ENCODE peak calls at places on chromosomes 1 and 21, in five cellular contexts. One of them, this sample, is unnamed.

GRCh38 chr1:44012411-44012810 is 18.9 kb downstream of the SLC6A9 start:
- DNase-seq in Caco-2: no peak
- DNase-seq in AG10803: no peak
- DNase-seq in A673: peak
- DNase-seq in fibroblast of pulmonary artery: no peak
- DNase-seq in this sample: no peak

GRCh38 chr1:148362930-148363810 is 119.9 kb downstream of the PPIAL4G start:
- DNase-seq in Caco-2: no peak
- DNase-seq in AG10803: no peak
- DNase-seq in fibroblast of pulmonary artery: no peak
- DNase-seq in A673: no peak
- DNase-seq in this sample: no peak

GRCh38 chr1:211677659-211678058 is 2.2 kb upstream of the NEK2 start:
- DNase-seq in fibroblast of pulmonary artery: no peak
- DNase-seq in AG10803: no peak
- DNase-seq in A673: no peak
- DNase-seq in Caco-2: no peak
- DNase-seq in this sample: no peak

GRCh38 chr1:54289061-54289938 is 89.3 kb downstream of the MRPL37 start:
- DNase-seq in AG10803: peak
- DNase-seq in Caco-2: no peak
- DNase-seq in A673: no peak
- DNase-seq in fibroblast of pulmonary artery: no peak
- DNase-seq in this sample: no peak

GRCh38 chr21:34962136-34962535 is 87.0 kb downstream of the RUNX1 start:
- DNase-seq in fibroblast of pulmonary artery: no peak
- DNase-seq in AG10803: no peak
- DNase-seq in A673: no peak
- DNase-seq in Caco-2: no peak
- DNase-seq in this sample: no peak

GRCh38 chr1:31504001-31504400 is 72.3 kb upstream of the TINAGL1 start:
- DNase-seq in AG10803: no peak
- DNase-seq in A673: no peak
- DNase-seq in fibroblast of pulmonary artery: no peak
- DNase-seq in Caco-2: no peak
- DNase-seq in this sample: no peak

GRCh38 chr1:186740324-186740723 is 60.1 kb upstream of the PTGS2 start:
- DNase-seq in fibroblast of pulmonary artery: no peak
- DNase-seq in A673: no peak
- DNase-seq in AG10803: no peak
- DNase-seq in Caco-2: no peak
- DNase-seq in this sample: no peak

GRCh38 chr1:12629521-12629956 is 11.5 kb upstream of the DHRS3 start:
- DNase-seq in AG10803: no peak
- DNase-seq in fibroblast of pulmonary artery: no peak
- DNase-seq in A673: no peak
- DNase-seq in Caco-2: no peak
- DNase-seq in this sample: no peak

GRCh38 chr21:31660134-31660565 is 657 bp downstream of the SOD1 start:
- DNase-seq in A673: peak
- DNase-seq in fibroblast of pulmonary artery: peak
- DNase-seq in AG10803: peak
- DNase-seq in Caco-2: no peak
- DNase-seq in this sample: peak

GRCh38 chr1:172322219-172323061 is 98.0 kb upstream of the C1orf105 start:
- DNase-seq in AG10803: peak
- DNase-seq in A673: peak
- DNase-seq in Caco-2: no peak
- DNase-seq in fibroblast of pulmonary artery: peak
- DNase-seq in this sample: no peak

GRCh38 chr1:225896937-225897549 is 8.1 kb upstream of the LEFTY1 start:
- DNase-seq in fibroblast of pulmonary artery: no peak
- DNase-seq in A673: no peak
- DNase-seq in AG10803: no peak
- DNase-seq in Caco-2: no peak
- DNase-seq in this sample: no peak

GRCh38 chr1:42952353-42953001 is 6.2 kb downstream of the SLC2A1 start:
- DNase-seq in fibroblast of pulmonary artery: no peak
- DNase-seq in AG10803: no peak
- DNase-seq in Caco-2: no peak
- DNase-seq in A673: no peak
- DNase-seq in this sample: no peak

GRCh38 chr21:16571594-16571993 is 841.8 kb downstream of the USP25 start:
- DNase-seq in AG10803: peak
- DNase-seq in A673: no peak
- DNase-seq in Caco-2: no peak
- DNase-seq in fibroblast of pulmonary artery: no peak
- DNase-seq in this sample: no peak

GRCh38 chr21:32726742-32727477 is 903 bp downstream of the SYNJ1 start:
- DNase-seq in AG10803: peak
- DNase-seq in A673: peak
- DNase-seq in fibroblast of pulmonary artery: peak
- DNase-seq in Caco-2: peak
- DNase-seq in this sample: peak

GRCh38 chr1:244599937-244600350 is 53.0 kb upstream of the DESI2 start:
- DNase-seq in fibroblast of pulmonary artery: peak
- DNase-seq in A673: peak
- DNase-seq in Caco-2: no peak
- DNase-seq in AG10803: peak
- DNase-seq in this sample: no peak

GRCh38 chr1:61756773-61757172 is 14.5 kb downstream of the PATJ start:
- DNase-seq in AG10803: no peak
- DNase-seq in A673: no peak
- DNase-seq in Caco-2: no peak
- DNase-seq in fibroblast of pulmonary artery: no peak
- DNase-seq in this sample: no peak

GRCh38 chr1:175471039-175471800 is 272.2 kb downstream of the TNR start:
- DNase-seq in AG10803: peak
- DNase-seq in fibroblast of pulmonary artery: no peak
- DNase-seq in Caco-2: peak
- DNase-seq in A673: peak
- DNase-seq in this sample: no peak

GRCh38 chr21:45388011-45388521 is 16.9 kb upstream of the COL18A1 start:
- DNase-seq in A673: no peak
- DNase-seq in Caco-2: peak
- DNase-seq in fibroblast of pulmonary artery: no peak
- DNase-seq in AG10803: no peak
- DNase-seq in this sample: peak

GRCh38 chr1:55214214-55214902 is 806 bp downstream of the USP24 start:
- DNase-seq in AG10803: no peak
- DNase-seq in A673: peak
- DNase-seq in fibroblast of pulmonary artery: no peak
- DNase-seq in Caco-2: peak
- DNase-seq in this sample: peak

GRCh38 chr1:41014871-41015270 is 6.7 kb downstream of the SLFNL1 start:
- DNase-seq in Caco-2: no peak
- DNase-seq in AG10803: no peak
- DNase-seq in fibroblast of pulmonary artery: no peak
- DNase-seq in A673: no peak
- DNase-seq in this sample: no peak

GRCh38 chr1:70552662-70553061 is 141.6 kb downstream of the CTH start:
- DNase-seq in Caco-2: no peak
- DNase-seq in fibroblast of pulmonary artery: no peak
- DNase-seq in AG10803: no peak
- DNase-seq in A673: no peak
- DNase-seq in this sample: no peak

GRCh38 chr1:178282949-178283367 is 189.1 kb downstream of the RASAL2 start:
- DNase-seq in fibroblast of pulmonary artery: peak
- DNase-seq in AG10803: peak
- DNase-seq in A673: peak
- DNase-seq in Caco-2: no peak
- DNase-seq in this sample: no peak

GRCh38 chr1:161198206-161198876 is 513 bp downstream of the ADAMTS4 start:
- DNase-seq in Caco-2: no peak
- DNase-seq in AG10803: peak
- DNase-seq in fibroblast of pulmonary artery: peak
- DNase-seq in A673: peak
- DNase-seq in this sample: no peak

DNA sequence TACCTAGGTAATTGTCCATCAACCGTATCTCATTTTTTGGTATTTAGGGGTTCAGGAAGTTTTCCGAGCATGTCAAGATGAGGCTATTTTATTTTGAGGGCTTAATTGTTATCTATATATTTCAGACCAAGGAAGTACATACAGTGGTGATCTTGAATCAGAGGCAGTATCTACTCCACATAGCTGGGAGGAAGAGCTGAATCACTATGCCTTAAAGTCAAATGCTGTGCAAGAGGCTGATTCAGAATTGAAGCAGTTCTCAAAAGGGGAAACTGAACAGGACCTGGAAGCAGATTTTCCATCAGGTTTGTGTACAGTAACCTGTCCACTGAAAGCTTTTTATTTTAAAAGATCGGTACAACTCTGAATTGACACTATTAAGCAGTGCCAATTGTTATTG is 130.2 kb downstream of the ZMYM4 start:
- DNase-seq in fibroblast of pulmonary artery: no peak
- DNase-seq in Caco-2: no peak
- DNase-seq in A673: no peak
- DNase-seq in AG10803: no peak
- DNase-seq in this sample: no peak
- H3K4me3 ChIP-seq in fibroblast of pulmonary artery: no peak
- H3K4me3 ChIP-seq in Caco-2: no peak
- H3K4me3 ChIP-seq in A673: no peak
- H3K4me3 ChIP-seq in AG10803: no peak
- H3K4me3 ChIP-seq in this sample: no peak

GRCh38 chr1:203038217-203038741 is 12.0 kb downstream of the PPFIA4 start:
- DNase-seq in fibroblast of pulmonary artery: peak
- DNase-seq in Caco-2: no peak
- DNase-seq in AG10803: peak
- DNase-seq in A673: peak
- DNase-seq in this sample: no peak
- TF ChIP-seq CTCF in fibroblast of pulmonary artery: peak
- TF ChIP-seq CTCF in Caco-2: no peak
- TF ChIP-seq CTCF in AG10803: peak
- TF ChIP-seq CTCF in A673: peak
- TF ChIP-seq CTCF in this sample: no peak

DNA sequence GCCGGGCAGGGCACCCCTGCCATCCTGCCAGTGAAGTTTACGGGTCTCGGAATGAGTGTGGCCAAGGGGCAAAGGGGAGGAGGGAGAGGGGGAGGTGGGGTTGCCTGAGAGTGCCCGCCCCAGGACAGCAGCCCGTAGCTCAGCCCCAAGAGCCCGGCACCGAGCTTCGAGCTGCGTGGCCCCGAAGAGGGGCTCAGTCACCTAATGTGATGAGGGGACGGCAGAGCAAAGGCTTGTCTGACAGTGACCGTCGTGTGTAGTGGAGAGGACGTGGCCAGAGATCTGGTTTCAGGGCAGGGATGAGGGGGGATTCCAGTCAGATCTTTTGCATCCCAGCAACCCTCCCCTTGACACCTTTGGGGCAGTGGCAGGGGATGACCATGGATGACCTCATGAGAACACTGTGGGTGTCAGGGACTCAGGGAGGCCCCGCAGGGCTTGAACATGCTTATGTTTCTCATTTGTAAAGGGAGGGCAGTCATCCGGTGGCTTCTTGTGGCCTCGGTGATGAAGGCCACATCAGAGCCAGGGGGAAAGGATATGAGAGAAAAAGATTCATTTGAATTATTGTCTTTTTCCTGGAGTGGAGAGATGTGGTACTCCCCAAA is 1.1 kb upstream of the TRPM2 start:
- DNase-seq in A673: no peak
- DNase-seq in fibroblast of pulmonary artery: no peak
- DNase-seq in Caco-2: peak
- DNase-seq in AG10803: no peak
- DNase-seq in this sample: peak
- H3K4me3 ChIP-seq in A673: no peak
- H3K4me3 ChIP-seq in fibroblast of pulmonary artery: no peak
- H3K4me3 ChIP-seq in Caco-2: no peak
- H3K4me3 ChIP-seq in AG10803: no peak
- H3K4me3 ChIP-seq in this sample: no peak

DNA sequence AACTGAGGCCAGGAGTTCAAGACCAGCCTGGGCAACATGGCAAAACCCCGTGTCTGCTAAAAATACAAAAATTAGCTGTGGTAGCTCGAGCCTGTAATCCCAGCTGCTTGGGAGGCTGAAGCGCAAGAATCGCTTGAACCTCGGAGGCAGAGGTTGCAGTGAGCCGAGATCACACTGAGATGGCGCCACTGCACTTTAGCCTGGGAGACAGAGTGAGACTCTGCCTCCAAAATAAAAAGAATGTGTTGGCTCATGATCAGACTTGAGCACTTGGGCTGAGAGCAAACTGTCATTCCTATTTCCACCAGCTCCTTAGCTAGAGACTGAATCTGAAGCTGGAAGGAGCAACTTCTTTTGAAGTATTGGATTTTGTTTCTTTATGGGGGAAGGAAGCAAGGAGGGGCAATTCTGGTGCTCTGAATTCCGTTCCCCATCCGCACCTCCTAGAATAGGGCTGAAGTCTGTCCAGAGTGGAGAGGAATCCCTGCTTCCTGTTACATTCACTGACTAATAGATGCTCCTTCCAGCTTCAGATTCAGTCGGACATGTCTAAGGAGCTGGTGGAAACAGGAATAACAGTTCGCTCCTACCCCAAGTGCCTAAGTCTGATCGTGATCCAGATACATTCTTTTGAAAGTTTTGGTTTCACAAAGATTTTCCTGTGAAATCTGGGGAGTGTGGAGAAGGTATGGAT is 3.8 kb downstream of the ZNF672 start:
- DNase-seq in AG10803: peak
- DNase-seq in fibroblast of pulmonary artery: peak
- DNase-seq in Caco-2: no peak
- DNase-seq in A673: peak
- DNase-seq in this sample: no peak
- TF ChIP-seq CTCF in AG10803: peak
- TF ChIP-seq CTCF in fibroblast of pulmonary artery: peak
- TF ChIP-seq CTCF in Caco-2: peak
- TF ChIP-seq CTCF in A673: peak
- TF ChIP-seq CTCF in this sample: peak

DNA sequence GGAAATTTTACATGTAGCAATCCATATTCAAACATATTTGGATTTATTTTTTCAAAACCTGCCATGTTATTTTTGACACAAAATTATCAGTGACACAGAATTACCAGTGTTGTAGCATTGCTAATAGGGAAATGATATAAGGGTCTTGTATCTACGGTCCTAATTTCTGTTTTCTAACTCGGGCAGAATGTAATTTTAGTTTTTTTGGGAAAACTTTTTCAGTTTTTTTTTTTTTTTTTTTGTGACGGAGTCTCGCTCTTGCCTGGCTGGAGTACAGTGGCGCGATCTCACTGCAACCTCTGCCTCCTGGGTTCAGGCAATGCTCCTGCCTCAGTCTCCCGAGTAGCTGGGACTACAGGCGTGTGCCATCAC is 2.6 kb downstream of the UQCRH start:
- DNase-seq in Caco-2: no peak
- DNase-seq in AG10803: no peak
- DNase-seq in A673: no peak
- DNase-seq in fibroblast of pulmonary artery: no peak
- DNase-seq in this sample: no peak
- H3K4me3 ChIP-seq in Caco-2: no peak
- H3K4me3 ChIP-seq in AG10803: no peak
- H3K4me3 ChIP-seq in A673: peak
- H3K4me3 ChIP-seq in fibroblast of pulmonary artery: no peak
- H3K4me3 ChIP-seq in this sample: no peak